ENCODE peak calls at places on chromosomes 13 and 19, in eight cellular contexts. T is SK-MEL-5; Z is H7; K is stimulated activated CD4-positive, alpha-beta T cell treated with anti-CD3 and anti-CD28 coated beads, Interleukin-4, amount 100 ng/mL, for 1 hour; C is kidney tubule cell; L is effector memory CD4-positive, alpha-beta T cell; R is left ventricle myocardium inferior; W is brain microvascular endothelial cell. V is an unnamed sample.
A peak's percentile ranks its signal among the peaks of the same experiment; 100 is the strongest.

GRCh38 chr19:3265432-3265831 is 41.0 kb downstream of the CELF5 start:
- DNase-seq in R (no peak), T (no peak), Z (no peak), K (no peak), C (no peak), W (no peak), L (no peak), V (no peak)

GRCh38 chr13:28031220-28031903 is 42.9 kb upstream of the URAD start:
- DNase-seq in R (peak; percentile 23), L (no peak), T (no peak), K (no peak), W (no peak), C (no peak), Z (no peak), V (no peak)

GRCh38 chr19:10419646-10420443 is 493 bp upstream of the PDE4A start:
- DNase-seq in Z (peak; percentile 98), W (peak; percentile 91), T (peak; percentile 55), L (no peak), R (no peak), K (peak; percentile 41), C (no peak), V (peak; percentile 79)

GRCh38 chr19:35170359-35171061 is 16.0 kb downstream of the FXYD5 start:
- DNase-seq in W (no peak), L (no peak), K (no peak), T (no peak), C (no peak), Z (no peak), R (no peak), V (no peak)

GRCh38 chr19:7196721-7197168 is 97.5 kb downstream of the INSR start:
- DNase-seq in W (no peak), C (no peak), T (no peak), L (no peak), K (peak; percentile 6), Z (no peak), R (no peak), V (no peak)

GRCh38 chr19:22622901-22623840 is 11.0 kb upstream of the ZNF492 start:
- DNase-seq in W (no peak), C (no peak), K (no peak), L (no peak), Z (no peak), T (no peak), R (no peak), V (peak; percentile 25)

GRCh38 chr13:80214521-80214941 is 126.4 kb downstream of the SPRY2 start:
- DNase-seq in K (no peak), Z (no peak), L (no peak), T (no peak), R (no peak), W (no peak), C (no peak), V (peak; percentile 77)

GRCh38 chr13:103328899-103329298 is 262.7 kb upstream of the SLC10A2 start:
- DNase-seq in L (no peak), R (no peak), C (no peak), K (no peak), Z (no peak), W (no peak), T (peak; percentile 9), V (no peak)

GRCh38 chr19:2500157-2500556 is 24.2 kb downstream of the GADD45B start:
- DNase-seq in Z (peak; percentile 47), R (no peak), W (no peak), C (no peak), T (no peak), L (no peak), K (no peak), V (no peak)

GRCh38 chr19:15397236-15397635 is 17.6 kb upstream of the AKAP8 start:
- DNase-seq in C (no peak), Z (no peak), L (no peak), K (no peak), W (no peak), T (no peak), R (no peak), V (no peak)

GRCh38 chr19:18386543-18387251 is 739 bp downstream of the GDF15 start:
- DNase-seq in Z (peak; percentile 66), C (no peak), R (no peak), L (no peak), K (no peak), W (no peak), T (peak; percentile 72), V (no peak)

GRCh38 chr13:30718661-30719520 is 16.5 kb upstream of the ALOX5AP start:
- DNase-seq in Z (no peak), R (no peak), W (peak; percentile 91), K (no peak), C (peak; percentile 94), L (no peak), T (no peak), V (no peak)

GRCh38 chr13:97125051-97125809 is 96.9 kb upstream of the MBNL2 start:
- DNase-seq in C (peak; percentile 69), L (no peak), R (no peak), W (peak; percentile 77), Z (no peak), T (no peak), K (no peak), V (peak; percentile 82)

GRCh38 chr13:109737606-109738005 is 48.8 kb downstream of the IRS2 start:
- DNase-seq in W (no peak), T (no peak), L (no peak), K (peak; percentile 15), Z (no peak), R (no peak), C (peak; percentile 47), V (no peak)

GRCh38 chr19:8158411-8159074 is 9.2 kb upstream of the FBN3 start:
- DNase-seq in T (peak; percentile 90), R (no peak), Z (peak; percentile 81), K (peak; percentile 17), C (peak; percentile 79), W (peak; percentile 75), L (no peak), V (peak; percentile 51)

GRCh38 chr13:25204843-25205242 is 32.8 kb upstream of the AMER2 start:
- DNase-seq in Z (no peak), W (no peak), R (no peak), C (no peak), T (no peak), L (no peak), K (no peak), V (no peak)

GRCh38 chr13:72820156-72820897 is 38.4 kb downstream of the PIBF1 start:
- DNase-seq in K (no peak), T (no peak), C (peak; percentile 56), R (no peak), L (no peak), Z (no peak), W (peak; percentile 42), V (no peak)

GRCh38 chr19:51514866-51515481 is 13.4 kb upstream of the SIGLEC12 start:
- DNase-seq in W (peak; percentile 36), K (no peak), C (peak; percentile 59), T (peak; percentile 60), L (no peak), Z (peak; percentile 67), R (no peak), V (peak; percentile 52)

GRCh38 chr13:85631801-85632200 is 167.4 kb downstream of the SLITRK6 start:
- DNase-seq in T (peak; percentile 17), Z (no peak), L (no peak), W (no peak), C (no peak), K (no peak), R (no peak), V (no peak)

GRCh38 chr19:18951721-18952281 is 10.8 kb upstream of the HOMER3 start:
- DNase-seq in R (no peak), W (no peak), C (peak; percentile 77), K (no peak), T (no peak), Z (no peak), L (no peak), V (no peak)

GRCh38 chr19:12611361-12611699 is 610 bp downstream of the ZNF791 start:
- DNase-seq in Z (peak; percentile 84), C (peak; percentile 69), T (peak; percentile 69), K (no peak), R (peak; percentile 66), L (no peak), W (peak; percentile 56), V (no peak)

GRCh38 chr19:54959840-54960239 is 6.3 kb upstream of the NLRP2 start:
- DNase-seq in L (no peak), T (no peak), R (no peak), W (no peak), Z (no peak), C (no peak), K (no peak), V (no peak)

GRCh38 chr13:76965759-76966421 is 17.6 kb downstream of the ACOD1 start:
- DNase-seq in R (peak; percentile 55), K (no peak), W (peak; percentile 62), Z (no peak), L (no peak), T (peak; percentile 97), C (no peak), V (no peak)

GRCh38 chr13:20997301-20998061 is 63.9 kb downstream of the LATS2 start:
- DNase-seq in R (peak; percentile 53), L (no peak), K (no peak), Z (peak; percentile 52), T (no peak), C (peak; percentile 65), W (peak; percentile 83), V (no peak)

GRCh38 chr13:110645750-110646149 is 30.4 kb downstream of the NAXD start:
- DNase-seq in Z (no peak), R (no peak), W (no peak), T (no peak), C (no peak), L (no peak), K (no peak), V (no peak)

GRCh38 chr19:15332311-15332996 is at the start of gene BRD4:
- DNase-seq in T (peak; percentile 45), K (peak; percentile 83), W (no peak), C (peak; percentile 77), R (peak; percentile 77), Z (peak; percentile 98), L (peak; percentile 60), V (peak; percentile 76)

GRCh38 chr13:21872795-21873194 is 201.9 kb downstream of the FGF9 start:
- DNase-seq in R (no peak), K (no peak), T (no peak), L (no peak), W (no peak), Z (no peak), C (peak; percentile 56), V (no peak)

GRCh38 chr13:99393791-99394735 is 86.9 kb upstream of the GPR183 start:
- DNase-seq in R (no peak), L (no peak), W (no peak), T (no peak), Z (no peak), C (no peak), K (no peak), V (no peak)

GRCh38 chr13:42600943-42601342 is 27.0 kb downstream of the TNFSF11 start:
- DNase-seq in R (no peak), T (no peak), W (no peak), Z (no peak), C (peak; percentile 39), K (no peak), L (no peak), V (no peak)

GRCh38 chr13:97493471-97493870 is 59.5 kb downstream of the RAP2A start:
- DNase-seq in T (no peak), W (no peak), K (no peak), C (no peak), L (no peak), R (no peak), Z (no peak), V (no peak)

GRCh38 chr19:16210168-16210567 is 12.5 kb downstream of the AP1M1 start:
- DNase-seq in Z (no peak), T (no peak), L (no peak), K (no peak), R (no peak), W (no peak), C (no peak), V (no peak)

GRCh38 chr19:18117692-18118378 is 20.3 kb downstream of the MAST3 start:
- DNase-seq in L (peak; percentile 91), R (peak; percentile 90), Z (peak; percentile 100), W (peak; percentile 60), K (peak; percentile 94), C (peak; percentile 88), T (peak; percentile 59), V (peak; percentile 87)

GRCh38 chr19:58054792-58055482 is 4.1 kb upstream of the ZNF135 start:
- DNase-seq in Z (peak; percentile 81), W (peak; percentile 12), K (no peak), T (no peak), R (peak; percentile 51), C (peak; percentile 1), L (no peak), V (peak; percentile 91)

GRCh38 chr13:30809787-30810186 is 74.4 kb downstream of the ALOX5AP start:
- DNase-seq in C (no peak), K (no peak), W (no peak), L (no peak), R (no peak), T (no peak), Z (no peak), V (no peak)